ENCODE peak calls at places on chromosome 20, in eight cellular contexts. One of them, this sample, is unnamed.

GRCh38 chr20:16476032-16476431 is 97.2 kb downstream of the KIF16B start:
- DNase-seq in tibial artery: no peak
- DNase-seq in anterior cingulate cortex: no peak
- DNase-seq in stimulated activated CD4-positive, alpha-beta T cell treated with anti-CD3 and anti-CD28 coated beads, Interleukin-1b, Interleukin-23, amount 100 ng/mL, for 24 hours: no peak
- DNase-seq in posterior cingulate gyrus: no peak
- DNase-seq in activated CD8-positive, alpha-beta T cell treated with anti-CD3 and anti-CD28 coated beads, Interleukin-2, amount 10 ng/mL, durations not matched to agents 7 days and 5 days: no peak
- DNase-seq in IMR-90: peak
- DNase-seq in left cardiac atrium: no peak
- DNase-seq in this sample: peak

GRCh38 chr20:10761232-10761631 is 87.4 kb upstream of the JAG1 start:
- DNase-seq in stimulated activated CD4-positive, alpha-beta T cell treated with anti-CD3 and anti-CD28 coated beads, Interleukin-1b, Interleukin-23, amount 100 ng/mL, for 24 hours: no peak
- DNase-seq in activated CD8-positive, alpha-beta T cell treated with anti-CD3 and anti-CD28 coated beads, Interleukin-2, amount 10 ng/mL, durations not matched to agents 7 days and 5 days: no peak
- DNase-seq in anterior cingulate cortex: peak
- DNase-seq in tibial artery: no peak
- DNase-seq in IMR-90: peak
- DNase-seq in left cardiac atrium: no peak
- DNase-seq in posterior cingulate gyrus: peak
- DNase-seq in this sample: peak

GRCh38 chr20:38601216-38602184 is at the start of gene ARHGAP40:
- DNase-seq in IMR-90: no peak
- DNase-seq in stimulated activated CD4-positive, alpha-beta T cell treated with anti-CD3 and anti-CD28 coated beads, Interleukin-1b, Interleukin-23, amount 100 ng/mL, for 24 hours: peak
- DNase-seq in posterior cingulate gyrus: no peak
- DNase-seq in anterior cingulate cortex: no peak
- DNase-seq in left cardiac atrium: no peak
- DNase-seq in activated CD8-positive, alpha-beta T cell treated with anti-CD3 and anti-CD28 coated beads, Interleukin-2, amount 10 ng/mL, durations not matched to agents 7 days and 5 days: peak
- DNase-seq in tibial artery: no peak
- DNase-seq in this sample: peak

GRCh38 chr20:16459019-16459700 is 114.1 kb downstream of the KIF16B start:
- DNase-seq in IMR-90: peak
- DNase-seq in left cardiac atrium: peak
- DNase-seq in anterior cingulate cortex: no peak
- DNase-seq in posterior cingulate gyrus: no peak
- DNase-seq in tibial artery: peak
- DNase-seq in activated CD8-positive, alpha-beta T cell treated with anti-CD3 and anti-CD28 coated beads, Interleukin-2, amount 10 ng/mL, durations not matched to agents 7 days and 5 days: no peak
- DNase-seq in stimulated activated CD4-positive, alpha-beta T cell treated with anti-CD3 and anti-CD28 coated beads, Interleukin-1b, Interleukin-23, amount 100 ng/mL, for 24 hours: no peak
- DNase-seq in this sample: peak

GRCh38 chr20:5024103-5024502 is 22.8 kb upstream of the SLC23A2 start:
- DNase-seq in left cardiac atrium: no peak
- DNase-seq in posterior cingulate gyrus: no peak
- DNase-seq in activated CD8-positive, alpha-beta T cell treated with anti-CD3 and anti-CD28 coated beads, Interleukin-2, amount 10 ng/mL, durations not matched to agents 7 days and 5 days: no peak
- DNase-seq in stimulated activated CD4-positive, alpha-beta T cell treated with anti-CD3 and anti-CD28 coated beads, Interleukin-1b, Interleukin-23, amount 100 ng/mL, for 24 hours: no peak
- DNase-seq in IMR-90: peak
- DNase-seq in anterior cingulate cortex: no peak
- DNase-seq in tibial artery: no peak
- DNase-seq in this sample: peak

GRCh38 chr20:6886065-6886729 is 118.7 kb downstream of the BMP2 start:
- DNase-seq in IMR-90: no peak
- DNase-seq in activated CD8-positive, alpha-beta T cell treated with anti-CD3 and anti-CD28 coated beads, Interleukin-2, amount 10 ng/mL, durations not matched to agents 7 days and 5 days: no peak
- DNase-seq in posterior cingulate gyrus: no peak
- DNase-seq in left cardiac atrium: no peak
- DNase-seq in stimulated activated CD4-positive, alpha-beta T cell treated with anti-CD3 and anti-CD28 coated beads, Interleukin-1b, Interleukin-23, amount 100 ng/mL, for 24 hours: no peak
- DNase-seq in tibial artery: no peak
- DNase-seq in anterior cingulate cortex: no peak
- DNase-seq in this sample: no peak

GRCh38 chr20:10984294-10984693 is 310.5 kb upstream of the JAG1 start:
- DNase-seq in posterior cingulate gyrus: no peak
- DNase-seq in stimulated activated CD4-positive, alpha-beta T cell treated with anti-CD3 and anti-CD28 coated beads, Interleukin-1b, Interleukin-23, amount 100 ng/mL, for 24 hours: no peak
- DNase-seq in activated CD8-positive, alpha-beta T cell treated with anti-CD3 and anti-CD28 coated beads, Interleukin-2, amount 10 ng/mL, durations not matched to agents 7 days and 5 days: no peak
- DNase-seq in IMR-90: no peak
- DNase-seq in left cardiac atrium: no peak
- DNase-seq in tibial artery: no peak
- DNase-seq in anterior cingulate cortex: no peak
- DNase-seq in this sample: no peak

GRCh38 chr20:22048241-22048640 is 342.8 kb downstream of the PAX1 start:
- DNase-seq in tibial artery: no peak
- DNase-seq in IMR-90: no peak
- DNase-seq in anterior cingulate cortex: no peak
- DNase-seq in left cardiac atrium: no peak
- DNase-seq in activated CD8-positive, alpha-beta T cell treated with anti-CD3 and anti-CD28 coated beads, Interleukin-2, amount 10 ng/mL, durations not matched to agents 7 days and 5 days: no peak
- DNase-seq in stimulated activated CD4-positive, alpha-beta T cell treated with anti-CD3 and anti-CD28 coated beads, Interleukin-1b, Interleukin-23, amount 100 ng/mL, for 24 hours: no peak
- DNase-seq in posterior cingulate gyrus: no peak
- DNase-seq in this sample: no peak

This sample was measured in osteoblast.